ENCODE peak calls at places on chromosome 9, in seven cellular contexts. One of them, this sample, is unnamed.

GRCh38 chr9:88799706-88800682 is 191.3 kb upstream of the S1PR3 start:
- DNase-seq in prostate gland: no peak
- DNase-seq in HCT116: no peak
- DNase-seq in stomach: no peak
- DNase-seq in GM12878: no peak
- DNase-seq in endothelial cell of umbilical vein: peak; percentile 69
- DNase-seq in spleen: no peak
- DNase-seq in this sample: no peak

GRCh38 chr9:6567140-6567591 is 78.4 kb downstream of the GLDC start:
- DNase-seq in stomach: no peak
- DNase-seq in spleen: no peak
- DNase-seq in HCT116: peak; percentile 92
- DNase-seq in GM12878: no peak
- DNase-seq in endothelial cell of umbilical vein: peak; percentile 94
- DNase-seq in prostate gland: no peak
- DNase-seq in this sample: no peak

GRCh38 chr9:98276907-98277469 is 21.5 kb upstream of the TBC1D2 start:
- DNase-seq in GM12878: no peak
- DNase-seq in spleen: no peak
- DNase-seq in HCT116: no peak
- DNase-seq in prostate gland: no peak
- DNase-seq in stomach: no peak
- DNase-seq in endothelial cell of umbilical vein: no peak
- DNase-seq in this sample: no peak

GRCh38 chr9:70120834-70121510 is 77.3 kb downstream of the MAMDC2 start:
- DNase-seq in spleen: no peak
- DNase-seq in HCT116: no peak
- DNase-seq in prostate gland: no peak
- DNase-seq in stomach: no peak
- DNase-seq in endothelial cell of umbilical vein: peak; percentile 58
- DNase-seq in GM12878: no peak
- DNase-seq in this sample: no peak

GRCh38 chr9:96047116-96047639 is 171.7 kb downstream of the ERCC6L2 start:
- DNase-seq in spleen: peak; percentile 61
- DNase-seq in prostate gland: no peak
- DNase-seq in endothelial cell of umbilical vein: no peak
- DNase-seq in stomach: no peak
- DNase-seq in GM12878: no peak
- DNase-seq in HCT116: no peak
- DNase-seq in this sample: no peak

GRCh38 chr9:15389173-15389572 is 33.5 kb upstream of the SNAPC3 start:
- DNase-seq in stomach: no peak
- DNase-seq in spleen: no peak
- DNase-seq in prostate gland: no peak
- DNase-seq in endothelial cell of umbilical vein: no peak
- DNase-seq in HCT116: no peak
- DNase-seq in GM12878: no peak
- DNase-seq in this sample: no peak

GRCh38 chr9:107020040-107020530 is 157.1 kb downstream of the ZNF462 start:
- DNase-seq in HCT116: no peak
- DNase-seq in stomach: no peak
- DNase-seq in prostate gland: no peak
- DNase-seq in endothelial cell of umbilical vein: no peak
- DNase-seq in GM12878: peak; percentile 50
- DNase-seq in spleen: no peak
- DNase-seq in this sample: no peak

GRCh38 chr9:77210116-77210515 is 32.8 kb downstream of the VPS13A start:
- DNase-seq in stomach: no peak
- DNase-seq in spleen: no peak
- DNase-seq in prostate gland: no peak
- DNase-seq in HCT116: no peak
- DNase-seq in GM12878: no peak
- DNase-seq in endothelial cell of umbilical vein: no peak
- DNase-seq in this sample: no peak

GRCh38 chr9:129313331-129313955 is 135.4 kb upstream of the IER5L start:
- DNase-seq in spleen: peak; percentile 35
- DNase-seq in stomach: peak; percentile 7
- DNase-seq in GM12878: no peak
- DNase-seq in HCT116: no peak
- DNase-seq in prostate gland: no peak
- DNase-seq in endothelial cell of umbilical vein: no peak
- DNase-seq in this sample: no peak

GRCh38 chr9:15915711-15916110 is 362.9 kb downstream of the CCDC171 start:
- DNase-seq in spleen: no peak
- DNase-seq in prostate gland: no peak
- DNase-seq in stomach: no peak
- DNase-seq in GM12878: no peak
- DNase-seq in HCT116: no peak
- DNase-seq in endothelial cell of umbilical vein: no peak
- DNase-seq in this sample: no peak

GRCh38 chr9:120609636-120610035 is 29.7 kb upstream of the CDK5RAP2 start:
- DNase-seq in endothelial cell of umbilical vein: no peak
- DNase-seq in stomach: no peak
- DNase-seq in HCT116: no peak
- DNase-seq in GM12878: no peak
- DNase-seq in spleen: no peak
- DNase-seq in prostate gland: no peak
- DNase-seq in this sample: no peak

GRCh38 chr9:93315118-93315517 is 131.2 kb downstream of the WNK2 start:
- DNase-seq in prostate gland: no peak
- DNase-seq in GM12878: no peak
- DNase-seq in spleen: no peak
- DNase-seq in endothelial cell of umbilical vein: no peak
- DNase-seq in stomach: no peak
- DNase-seq in HCT116: no peak
- DNase-seq in this sample: no peak

GRCh38 chr9:124098141-124098905 is 86.8 kb downstream of the LHX2 start:
- DNase-seq in GM12878: no peak
- DNase-seq in spleen: no peak
- DNase-seq in stomach: no peak
- DNase-seq in HCT116: no peak
- DNase-seq in prostate gland: no peak
- DNase-seq in endothelial cell of umbilical vein: no peak
- DNase-seq in this sample: no peak

GRCh38 chr9:134666801-134667200 is 25.2 kb downstream of the COL5A1 start:
- DNase-seq in prostate gland: no peak
- DNase-seq in HCT116: no peak
- DNase-seq in GM12878: no peak
- DNase-seq in stomach: no peak
- DNase-seq in spleen: no peak
- DNase-seq in endothelial cell of umbilical vein: no peak
- DNase-seq in this sample: no peak

GRCh38 chr9:88783613-88784230 is 207.5 kb upstream of the S1PR3 start:
- DNase-seq in stomach: no peak
- DNase-seq in endothelial cell of umbilical vein: no peak
- DNase-seq in spleen: no peak
- DNase-seq in GM12878: no peak
- DNase-seq in prostate gland: no peak
- DNase-seq in HCT116: no peak
- DNase-seq in this sample: no peak

GRCh38 chr9:112884086-112884485 is 6.6 kb downstream of the SLC46A2 start:
- DNase-seq in HCT116: no peak
- DNase-seq in stomach: no peak
- DNase-seq in spleen: no peak
- DNase-seq in GM12878: no peak
- DNase-seq in prostate gland: no peak
- DNase-seq in endothelial cell of umbilical vein: peak; percentile 59
- DNase-seq in this sample: no peak

GRCh38 chr9:98227883-98228282 is 27.6 kb downstream of the TBC1D2 start:
- DNase-seq in GM12878: no peak
- DNase-seq in spleen: no peak
- DNase-seq in prostate gland: no peak
- DNase-seq in HCT116: no peak
- DNase-seq in endothelial cell of umbilical vein: no peak
- DNase-seq in stomach: no peak
- DNase-seq in this sample: no peak

GRCh38 chr9:111502506-111502905 is 18.3 kb upstream of the ECPAS start:
- DNase-seq in stomach: no peak
- DNase-seq in endothelial cell of umbilical vein: no peak
- DNase-seq in GM12878: no peak
- DNase-seq in spleen: no peak
- DNase-seq in prostate gland: no peak
- DNase-seq in HCT116: no peak
- DNase-seq in this sample: no peak

GRCh38 chr9:112111461-112111860 is 63.6 kb downstream of the SUSD1 start:
- DNase-seq in stomach: no peak
- DNase-seq in GM12878: no peak
- DNase-seq in endothelial cell of umbilical vein: no peak
- DNase-seq in prostate gland: no peak
- DNase-seq in spleen: no peak
- DNase-seq in HCT116: no peak
- DNase-seq in this sample: no peak

GRCh38 chr9:34328500-34328982 is 527 bp downstream of the KIF24 start:
- DNase-seq in prostate gland: no peak
- DNase-seq in spleen: no peak
- DNase-seq in endothelial cell of umbilical vein: no peak
- DNase-seq in HCT116: no peak
- DNase-seq in stomach: no peak
- DNase-seq in GM12878: peak; percentile 5
- DNase-seq in this sample: no peak

GRCh38 chr9:73133921-73134407 is 17.7 kb upstream of the ANXA1 start:
- DNase-seq in spleen: no peak
- DNase-seq in GM12878: peak; percentile 42
- DNase-seq in HCT116: no peak
- DNase-seq in prostate gland: peak; percentile 75
- DNase-seq in stomach: no peak
- DNase-seq in endothelial cell of umbilical vein: no peak
- DNase-seq in this sample: no peak

GRCh38 chr9:73132034-73132776 is 19.5 kb upstream of the ANXA1 start:
- DNase-seq in spleen: peak; percentile 89
- DNase-seq in HCT116: no peak
- DNase-seq in GM12878: peak; percentile 55
- DNase-seq in stomach: peak; percentile 61
- DNase-seq in prostate gland: peak; percentile 86
- DNase-seq in endothelial cell of umbilical vein: peak; percentile 94
- DNase-seq in this sample: peak; percentile 62

GRCh38 chr9:73131376-73131775 is 20.3 kb upstream of the ANXA1 start:
- DNase-seq in prostate gland: no peak
- DNase-seq in HCT116: no peak
- DNase-seq in stomach: no peak
- DNase-seq in endothelial cell of umbilical vein: peak; percentile 47
- DNase-seq in spleen: no peak
- DNase-seq in GM12878: no peak
- DNase-seq in this sample: no peak

GRCh38 chr9:73135394-73135793 is 16.3 kb upstream of the ANXA1 start:
- DNase-seq in prostate gland: no peak
- DNase-seq in GM12878: no peak
- DNase-seq in endothelial cell of umbilical vein: no peak
- DNase-seq in stomach: no peak
- DNase-seq in HCT116: no peak
- DNase-seq in spleen: no peak
- DNase-seq in this sample: no peak

GRCh38 chr9:73133042-73133651 is 18.5 kb upstream of the ANXA1 start:
- DNase-seq in spleen: no peak
- DNase-seq in HCT116: no peak
- DNase-seq in endothelial cell of umbilical vein: peak; percentile 52
- DNase-seq in stomach: no peak
- DNase-seq in prostate gland: no peak
- DNase-seq in GM12878: no peak
- DNase-seq in this sample: no peak
- H3K4me1 ChIP-seq in spleen: peaks cover 40% of the 10 kb centered on the region
- H3K4me1 ChIP-seq in HCT116: peaks cover 41% of the 10 kb centered on the region
- H3K4me1 ChIP-seq in endothelial cell of umbilical vein: peaks cover 27% of the 10 kb centered on the region
- H3K4me1 ChIP-seq in stomach: peaks cover 5% of the 10 kb centered on the region
- H3K4me1 ChIP-seq in prostate gland: no peaks in the 10 kb centered on the region
- H3K4me1 ChIP-seq in GM12878: peaks cover 3% of the 10 kb centered on the region
- H3K4me1 ChIP-seq in this sample: no peaks in the 10 kb centered on the region

DNA sequence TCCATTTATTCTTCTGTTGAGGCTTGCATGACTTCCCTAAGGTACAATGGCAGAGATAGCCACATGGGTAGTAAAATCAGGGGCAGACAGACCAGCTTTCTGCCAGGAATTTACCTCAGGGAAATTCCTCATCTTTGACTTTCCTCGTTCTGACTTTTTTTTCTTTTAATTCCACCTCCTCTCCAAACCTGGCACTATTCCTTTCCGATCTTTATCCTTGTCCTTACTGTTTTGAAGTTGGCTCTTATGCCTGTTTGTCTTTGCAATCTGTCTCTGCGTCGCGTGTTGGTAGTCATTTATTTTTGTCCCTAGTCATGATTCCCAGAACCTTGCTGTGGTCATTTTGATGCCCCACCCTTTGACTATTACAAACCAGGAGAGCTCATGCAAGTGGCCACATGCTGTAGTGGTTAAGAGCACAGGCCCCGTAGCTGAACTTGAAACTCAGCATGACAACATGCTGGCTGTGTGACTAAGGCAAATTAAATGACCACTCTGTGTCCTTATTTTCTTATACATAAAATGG is 19.0 kb downstream of the TMC1 start:
- DNase-seq in prostate gland: peak; percentile 81
- DNase-seq in HCT116: no peak
- DNase-seq in GM12878: no peak
- DNase-seq in endothelial cell of umbilical vein: no peak
- DNase-seq in spleen: no peak
- DNase-seq in stomach: no peak
- DNase-seq in this sample: peak; percentile 73
- TF ChIP-seq POLR2AphosphoS5 in prostate gland: peak; percentile 84
- TF ChIP-seq POLR2AphosphoS5 in HCT116: no peak
- TF ChIP-seq POLR2AphosphoS5 in GM12878: no peak
- TF ChIP-seq POLR2AphosphoS5 in endothelial cell of umbilical vein: no peak
- TF ChIP-seq POLR2AphosphoS5 in spleen: no peak
- TF ChIP-seq POLR2AphosphoS5 in stomach: peak; percentile 42
- TF ChIP-seq POLR2AphosphoS5 in this sample: peak; percentile 35

GRCh38 chr9:114218264-114219120 is 63.2 kb downstream of the COL27A1 start:
- DNase-seq in spleen: no peak
- DNase-seq in prostate gland: no peak
- DNase-seq in stomach: no peak
- DNase-seq in endothelial cell of umbilical vein: peak; percentile 64
- DNase-seq in HCT116: no peak
- DNase-seq in GM12878: no peak
- DNase-seq in this sample: no peak
- TF ChIP-seq CTCF in spleen: no peak
- TF ChIP-seq CTCF in prostate gland: no peak
- TF ChIP-seq CTCF in stomach: no peak
- TF ChIP-seq CTCF in endothelial cell of umbilical vein: no peak
- TF ChIP-seq CTCF in HCT116: no peak
- TF ChIP-seq CTCF in GM12878: no peak
- TF ChIP-seq CTCF in this sample: no peak

GRCh38 chr9:86764230-86765039 is 182.9 kb downstream of the GAS1 start:
- DNase-seq in HCT116: no peak
- DNase-seq in endothelial cell of umbilical vein: no peak
- DNase-seq in GM12878: no peak
- DNase-seq in spleen: no peak
- DNase-seq in prostate gland: no peak
- DNase-seq in stomach: no peak
- DNase-seq in this sample: no peak
- H3K4me1 ChIP-seq in HCT116: no peaks in the 10 kb centered on the region
- H3K4me1 ChIP-seq in endothelial cell of umbilical vein: no peaks in the 10 kb centered on the region
- H3K4me1 ChIP-seq in GM12878: no peaks in the 10 kb centered on the region
- H3K4me1 ChIP-seq in spleen: no peaks in the 10 kb centered on the region
- H3K4me1 ChIP-seq in prostate gland: no peaks in the 10 kb centered on the region
- H3K4me1 ChIP-seq in stomach: no peaks in the 10 kb centered on the region
- H3K4me1 ChIP-seq in this sample: no peaks in the 10 kb centered on the region